ENCODE peak calls at places on chromosomes 5 and 9, in eight cellular contexts. J is mesothelial cell of epicardium; M is skeletal muscle cell; K is mammary epithelial cell; U is dermis microvascular lymphatic vessel endothelial cell; G is heart right ventricle; V is stimulated activated CD8-positive, alpha-beta memory T cell treated with anti-CD3 and anti-CD28 coated beads, Interleukin-15, amount 100 ng/mL, for 4 hours; N is left lung. Y is an unnamed sample.

GRCh38 chr9:122420315-122420714 is 49.5 kb downstream of the PTGS1 start:
- DNase-seq in J (no peak), M (no peak), K (no peak), U (no peak), G (no peak), V (no peak), N (no peak), Y (no peak)

GRCh38 chr9:137740311-137740710 is 121.5 kb downstream of the EHMT1 start:
- DNase-seq in J (no peak), M (no peak), K (no peak), U (no peak), G (peak), V (no peak), N (no peak), Y (no peak)

GRCh38 chr9:87880116-87880515 is 2.6 kb upstream of the SPATA31E1 start:
- DNase-seq in J (no peak), M (no peak), K (no peak), U (no peak), G (no peak), V (no peak), N (no peak), Y (no peak)

GRCh38 chr5:145536133-145536532 is 299.0 kb downstream of the PRELID2 start:
- DNase-seq in J (no peak), M (no peak), K (no peak), U (no peak), G (no peak), V (no peak), N (no peak), Y (no peak)

GRCh38 chr9:72633966-72634365 is 112.6 kb downstream of the TMC1 start:
- DNase-seq in J (no peak), M (peak), K (peak), U (no peak), G (peak), V (no peak), N (no peak), Y (no peak)

GRCh38 chr9:90559075-90560073 is 83.2 kb downstream of the DIRAS2 start:
- DNase-seq in J (no peak), M (no peak), K (no peak), U (no peak), G (no peak), V (no peak), N (no peak), Y (no peak)

GRCh38 chr9:14924821-14925220 is 14.6 kb upstream of the FREM1 start:
- DNase-seq in J (no peak), M (peak), K (peak), U (no peak), G (no peak), V (no peak), N (no peak), Y (no peak)

GRCh38 chr9:108761530-108762347 is 94.0 kb downstream of the ACTL7B start:
- DNase-seq in J (no peak), M (no peak), K (peak), U (peak), G (peak), V (no peak), N (no peak), Y (peak)

GRCh38 chr5:72624641-72625236 is 117.5 kb upstream of the ZNF366 start:
- DNase-seq in J (no peak), M (no peak), K (no peak), U (peak), G (peak), V (no peak), N (no peak), Y (no peak)

GRCh38 chr9:126463426-126463825 is 136.8 kb downstream of the MVB12B start:
- DNase-seq in J (no peak), M (no peak), K (no peak), U (no peak), G (no peak), V (no peak), N (no peak), Y (no peak)

GRCh38 chr5:129506092-129506491 is 46.0 kb downstream of the ADAMTS19 start:
- DNase-seq in J (no peak), M (peak), K (peak), U (no peak), G (no peak), V (no peak), N (no peak), Y (no peak)

GRCh38 chr5:56454219-56454862 is 221.2 kb upstream of the ANKRD55 start:
- DNase-seq in J (no peak), M (no peak), K (no peak), U (no peak), G (no peak), V (no peak), N (no peak), Y (no peak)

GRCh38 chr9:118439446-118439845 is 735.2 kb downstream of the TLR4 start:
- DNase-seq in J (no peak), M (no peak), K (no peak), U (no peak), G (no peak), V (no peak), N (no peak), Y (no peak)

GRCh38 chr9:35822926-35823325 is 5.6 kb downstream of the FAM221B start:
- DNase-seq in J (no peak), M (no peak), K (no peak), U (no peak), G (no peak), V (no peak), N (no peak), Y (no peak)

GRCh38 chr5:132661231-132662003 is 3.4 kb downstream of the IL13 start:
- DNase-seq in J (no peak), M (no peak), K (no peak), U (no peak), G (no peak), V (no peak), N (no peak), Y (no peak)

GRCh38 chr5:54904425-54904824 is 81.0 kb downstream of the ESM1 start:
- DNase-seq in J (no peak), M (no peak), K (peak), U (peak), G (no peak), V (no peak), N (no peak), Y (no peak)

GRCh38 chr9:123925820-123926219 is 4.1 kb downstream of the DENND1A start:
- DNase-seq in J (no peak), M (no peak), K (no peak), U (no peak), G (no peak), V (no peak), N (no peak), Y (no peak)

GRCh38 chr9:106400950-106401349 is 462.0 kb upstream of the ZNF462 start:
- DNase-seq in J (no peak), M (no peak), K (no peak), U (no peak), G (no peak), V (no peak), N (no peak), Y (no peak)

GRCh38 chr9:120152295-120152694 is 427.7 kb downstream of the CDK5RAP2 start:
- DNase-seq in J (no peak), M (no peak), K (no peak), U (no peak), G (peak), V (no peak), N (no peak), Y (no peak)

Y was measured in progenitor cell of endocrine pancreas.